ENCODE peak calls at places on chromosomes 3 and 15, in four cellular contexts. One of them, this sample, is unnamed.

GRCh38 chr3:80537680-80538079 is 769.9 kb upstream of the ROBO1 start:
- DNase-seq in GM10248: no peak
- DNase-seq in GM03348: no peak
- DNase-seq in HS-27A: no peak
- DNase-seq in this sample: no peak

GRCh38 chr15:52445954-52446353 is 82.7 kb downstream of the MYO5A start:
- DNase-seq in GM03348: no peak
- DNase-seq in HS-27A: no peak
- DNase-seq in GM10248: no peak
- DNase-seq in this sample: no peak

GRCh38 chr15:41777421-41777973 is 3.2 kb downstream of the MAPKBP1 start:
- DNase-seq in HS-27A: no peak
- DNase-seq in GM10248: no peak
- DNase-seq in GM03348: no peak
- DNase-seq in this sample: no peak

GRCh38 chr3:133583396-133583795 is 9.9 kb downstream of the CDV3 start:
- DNase-seq in GM03348: no peak
- DNase-seq in GM10248: no peak
- DNase-seq in HS-27A: no peak
- DNase-seq in this sample: no peak

GRCh38 chr3:29335921-29336320 is 55.0 kb downstream of the RBMS3 start:
- DNase-seq in GM10248: no peak
- DNase-seq in HS-27A: no peak
- DNase-seq in GM03348: no peak
- DNase-seq in this sample: peak

GRCh38 chr3:125443923-125444322 is 68.8 kb upstream of the ZNF148 start:
- DNase-seq in HS-27A: no peak
- DNase-seq in GM03348: peak
- DNase-seq in GM10248: no peak
- DNase-seq in this sample: peak

GRCh38 chr3:163779396-163780344 is 1298.6 kb downstream of the SI start:
- DNase-seq in GM03348: no peak
- DNase-seq in GM10248: no peak
- DNase-seq in HS-27A: no peak
- DNase-seq in this sample: no peak

GRCh38 chr15:29919380-29919881 is 97.2 kb upstream of the TJP1 start:
- DNase-seq in GM03348: no peak
- DNase-seq in GM10248: no peak
- DNase-seq in HS-27A: no peak
- DNase-seq in this sample: no peak

GRCh38 chr15:48898083-48898482 is 20.1 kb downstream of the EID1 start:
- DNase-seq in GM10248: no peak
- DNase-seq in GM03348: no peak
- DNase-seq in HS-27A: no peak
- DNase-seq in this sample: no peak

GRCh38 chr3:131735121-131735520 is 232.3 kb upstream of the MRPL3 start:
- DNase-seq in GM03348: peak
- DNase-seq in HS-27A: no peak
- DNase-seq in GM10248: no peak
- DNase-seq in this sample: peak

GRCh38 chr3:20080956-20081554 is 40.8 kb downstream of the KAT2B start:
- DNase-seq in GM10248: no peak
- DNase-seq in HS-27A: no peak
- DNase-seq in GM03348: no peak
- DNase-seq in this sample: no peak

GRCh38 chr3:123688241-123688747 is 103.4 kb upstream of the HACD2 start:
- DNase-seq in HS-27A: peak
- DNase-seq in GM10248: no peak
- DNase-seq in GM03348: peak
- DNase-seq in this sample: peak

GRCh38 chr15:45129651-45130129 is at the start of the genes DUOX1 and DUOXA1:
- DNase-seq in GM10248: no peak
- DNase-seq in GM03348: peak
- DNase-seq in HS-27A: no peak
- DNase-seq in this sample: no peak

GRCh38 chr3:141332436-141332835 is 35.9 kb upstream of the ZBTB38 start:
- DNase-seq in GM03348: no peak
- DNase-seq in HS-27A: no peak
- DNase-seq in GM10248: no peak
- DNase-seq in this sample: no peak

GRCh38 chr3:112718967-112719366 is 78.0 kb upstream of the CCDC80 start:
- DNase-seq in GM10248: no peak
- DNase-seq in GM03348: no peak
- DNase-seq in HS-27A: no peak
- DNase-seq in this sample: no peak

GRCh38 chr3:67526246-67526645 is 128.2 kb downstream of the SUCLG2 start:
- DNase-seq in GM03348: peak
- DNase-seq in GM10248: no peak
- DNase-seq in HS-27A: peak
- DNase-seq in this sample: peak

GRCh38 chr15:23565395-23566069 is at the start of gene MKRN3:
- DNase-seq in HS-27A: peak
- DNase-seq in GM10248: no peak
- DNase-seq in GM03348: no peak
- DNase-seq in this sample: peak

GRCh38 chr15:95522533-95522932 is 808.0 kb upstream of the NR2F2 start:
- DNase-seq in GM03348: peak
- DNase-seq in HS-27A: no peak
- DNase-seq in GM10248: no peak
- DNase-seq in this sample: no peak

GRCh38 chr3:123076496-123077418 is 9.9 kb downstream of the PDIA5 start:
- DNase-seq in GM03348: no peak
- DNase-seq in HS-27A: no peak
- DNase-seq in GM10248: no peak
- DNase-seq in this sample: no peak

GRCh38 chr3:60169755-60170154 is 1081.5 kb downstream of the FHIT start:
- DNase-seq in GM10248: no peak
- DNase-seq in HS-27A: no peak
- DNase-seq in GM03348: no peak
- DNase-seq in this sample: no peak

GRCh38 chr3:155870945-155871745 is 695 bp downstream of the GMPS start:
- DNase-seq in GM03348: peak
- DNase-seq in HS-27A: no peak
- DNase-seq in GM10248: peak
- DNase-seq in this sample: peak

GRCh38 chr3:111967071-111967470 is 11.8 kb upstream of the ABHD10 start:
- DNase-seq in HS-27A: no peak
- DNase-seq in GM03348: no peak
- DNase-seq in GM10248: no peak
- DNase-seq in this sample: no peak

GRCh38 chr3:54426431-54426830 is 304.1 kb downstream of the CACNA2D3 start:
- DNase-seq in GM10248: no peak
- DNase-seq in GM03348: no peak
- DNase-seq in HS-27A: no peak
- DNase-seq in this sample: peak

GRCh38 chr15:71916834-71917233 is 106.5 kb downstream of the NR2E3 start:
- DNase-seq in HS-27A: no peak
- DNase-seq in GM03348: no peak
- DNase-seq in GM10248: no peak
- DNase-seq in this sample: no peak

GRCh38 chr15:91133511-91133910 is 33.5 kb downstream of the SV2B start:
- DNase-seq in GM03348: no peak
- DNase-seq in HS-27A: no peak
- DNase-seq in GM10248: no peak
- DNase-seq in this sample: no peak

GRCh38 chr3:112767177-112767576 is 79.5 kb downstream of the CD200R1L start:
- DNase-seq in HS-27A: no peak
- DNase-seq in GM10248: peak
- DNase-seq in GM03348: no peak
- DNase-seq in this sample: peak

This sample was measured in AG10803.